ENCODE peak calls at places on chromosomes 6 and 20, in five cellular contexts. N is GM23248, S is PC-3, G is HCT116, P is neural progenitor cell. R is an unnamed sample.

GRCh38 chr6:43129434-43130194 is 41.5 kb upstream of the SRF start:
- DNase-seq in S (peak), P (peak), N (peak), G (no peak), R (peak)

GRCh38 chr6:135144678-135145508 is 36.2 kb upstream of the MYB start:
- DNase-seq in N (peak), P (peak), G (peak), S (peak), R (peak)

GRCh38 chr6:45922728-45923351 is 92.8 kb downstream of the CLIC5 start:
- DNase-seq in S (peak), P (peak), N (peak), G (peak), R (peak)

GRCh38 chr20:11210611-11211010 is 536.8 kb upstream of the JAG1 start:
- DNase-seq in G (no peak), P (no peak), S (no peak), N (no peak), R (no peak)

GRCh38 chr20:43991264-43991663 is 76.6 kb downstream of the TOX2 start:
- DNase-seq in S (no peak), G (no peak), N (no peak), P (no peak), R (no peak)

GRCh38 chr6:166343157-166343502 is 785 bp upstream of the SFT2D1 start:
- DNase-seq in N (no peak), S (no peak), G (no peak), P (no peak), R (no peak)

GRCh38 chr20:62646851-62647520 is 4.7 kb downstream of the SLCO4A1 start:
- DNase-seq in N (no peak), P (no peak), S (peak), G (no peak), R (no peak)

GRCh38 chr6:27867051-27867940 is 44.9 kb downstream of the OR2B2 start:
- DNase-seq in P (peak), G (no peak), S (no peak), N (peak), R (peak)

GRCh38 chr20:37319120-37319717 is 26.7 kb upstream of the SRC start:
- DNase-seq in G (no peak), N (peak), P (peak), S (no peak), R (no peak)

GRCh38 chr6:100203391-100203790 is 209.4 kb upstream of the MCHR2 start:
- DNase-seq in S (peak), P (no peak), G (peak), N (peak), R (peak)

DNA sequence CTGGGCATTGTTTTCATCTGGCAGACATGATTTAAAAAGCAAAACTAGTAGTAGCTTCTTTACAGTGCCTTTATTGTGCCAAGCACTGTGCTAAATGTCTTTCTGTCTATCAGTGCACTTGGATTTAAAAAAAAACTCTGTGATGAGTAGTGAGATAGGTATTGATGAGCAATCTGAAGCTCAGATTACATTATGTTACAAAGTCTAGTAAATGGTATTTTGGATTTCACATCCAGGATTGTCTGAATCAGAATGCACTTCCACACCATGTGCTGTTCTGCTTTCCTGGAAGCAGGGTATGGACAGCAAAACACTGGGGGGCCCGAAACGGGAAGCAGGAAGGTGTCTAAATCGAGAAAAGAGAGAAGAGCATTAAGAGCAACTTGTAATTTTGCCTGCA is 103.4 kb upstream of the CCN2 start:
- DNase-seq in N (peak), S (peak), P (no peak), G (peak), R (no peak)
- H2AFZ ChIP-seq in N (no peak), S (peak), P (no peak), G (peak), R (no peak)

GRCh38 chr20:50957798-50958732 is at the start of gene DPM1:
- DNase-seq in N (peak), P (peak), G (no peak), S (peak), R (peak)
- TF ChIP-seq EZH2phosphoT487 in N (no peak), P (no peak), G (no peak), S (no peak), R (no peak)

GRCh38 chr6:106109043-106109442 is 22.9 kb downstream of the PRDM1 start:
- DNase-seq in G (no peak), P (no peak), N (no peak), S (no peak), R (no peak)

GRCh38 chr6:106106276-106107042 is 20.3 kb downstream of the PRDM1 start:
- DNase-seq in P (no peak), S (no peak), G (no peak), N (no peak), R (no peak)

GRCh38 chr6:106110167-106110826 is 24.2 kb downstream of the PRDM1 start:
- DNase-seq in S (no peak), P (no peak), G (no peak), N (no peak), R (peak)

GRCh38 chr6:106107043-106107613 is 21.0 kb downstream of the PRDM1 start:
- DNase-seq in S (no peak), N (no peak), G (no peak), P (no peak), R (no peak)

GRCh38 chr6:106108129-106108528 is 22.0 kb downstream of the PRDM1 start:
- DNase-seq in N (no peak), S (no peak), G (no peak), P (no peak), R (no peak)
- H2AFZ ChIP-seq in N (no peak), S (no peak), G (no peak), P (no peak), R (no peak)

GRCh38 chr20:40251284-40251932 is 437.6 kb downstream of the MAFB start:
- DNase-seq in P (peak), N (peak), S (peak), G (peak), R (peak)
- TF ChIP-seq EZH2phosphoT487 in P (no peak), N (no peak), S (no peak), G (no peak), R (no peak)

R was measured in hepatocyte.